ENCODE peak calls at places on chromosomes 3 and 15, in ten cellular contexts. E, I, D, A, O, H, Z, W, V and Q are unnamed samples.
A peak's percentile ranks its signal among the peaks of the same experiment; 100 is the strongest.

GRCh38 chr15:78866824-78867223 is 5.9 kb upstream of the MORF4L1 start:
- DNase-seq in O (no peak), Z (no peak), A (peak; percentile 59), D (no peak), E (no peak), V (no peak), I (no peak), H (no peak), W (no peak), Q (no peak)

GRCh38 chr3:117589454-117589853 is 879.9 kb downstream of the TUSC7 start:
- DNase-seq in A (peak; percentile 9), O (no peak), W (no peak), D (peak; percentile 20), V (no peak), I (peak; percentile 50), Z (no peak), H (no peak), E (no peak), Q (no peak)

GRCh38 chr3:145307272-145307671 is 853.7 kb downstream of the PLOD2 start:
- DNase-seq in Z (no peak), I (no peak), H (no peak), D (no peak), E (no peak), A (no peak), V (no peak), O (no peak), W (no peak), Q (no peak)

GRCh38 chr3:58411851-58412830 is 21.5 kb downstream of the PDHB start:
- DNase-seq in A (no peak), V (no peak), D (no peak), E (no peak), H (no peak), Z (no peak), I (no peak), W (no peak), O (no peak), Q (no peak)

GRCh38 chr3:146161725-146162047 is 702 bp upstream of the PLOD2 start:
- DNase-seq in A (peak; percentile 71), D (peak; percentile 77), E (peak; percentile 61), H (no peak), Z (no peak), V (no peak), W (peak; percentile 32), I (peak; percentile 27), O (no peak), Q (peak; percentile 76)

GRCh38 chr3:184474907-184475306 is 86.7 kb upstream of the EPHB3 start:
- DNase-seq in O (no peak), Z (no peak), W (no peak), H (no peak), E (no peak), A (no peak), V (no peak), D (no peak), I (no peak), Q (no peak)

GRCh38 chr3:181176610-181177009 is 187.1 kb upstream of the DNAJC19 start:
- DNase-seq in V (no peak), O (peak; percentile 55), H (peak; percentile 2), I (peak; percentile 52), A (peak; percentile 16), D (peak; percentile 59), Z (no peak), W (peak; percentile 79), E (peak; percentile 81), Q (no peak)

GRCh38 chr3:53682807-53683206 is 163.4 kb downstream of the CHDH start:
- DNase-seq in A (no peak), H (no peak), O (no peak), W (no peak), E (no peak), D (no peak), I (no peak), V (no peak), Z (no peak), Q (no peak)

GRCh38 chr15:46232471-46232870 is 597.6 kb downstream of the SQOR start:
- DNase-seq in H (no peak), E (no peak), A (no peak), O (no peak), V (no peak), Z (no peak), W (no peak), D (no peak), I (no peak), Q (no peak)

GRCh38 chr15:33146051-33146450 is 48.5 kb downstream of the FMN1 start:
- DNase-seq in D (no peak), O (no peak), Z (no peak), A (no peak), W (no peak), E (no peak), V (no peak), I (no peak), H (no peak), Q (no peak)

GRCh38 chr3:126490619-126491018 is 14.9 kb upstream of the ZXDC start:
- DNase-seq in E (no peak), W (no peak), H (no peak), O (no peak), D (no peak), I (peak; percentile 50), Z (no peak), V (no peak), A (no peak), Q (no peak)

GRCh38 chr3:9917820-9918219 is 922 bp downstream of the IL17RC start:
- DNase-seq in Z (no peak), W (no peak), A (no peak), I (no peak), V (no peak), H (no peak), O (no peak), E (peak; percentile 39), D (no peak), Q (no peak)

DNA sequence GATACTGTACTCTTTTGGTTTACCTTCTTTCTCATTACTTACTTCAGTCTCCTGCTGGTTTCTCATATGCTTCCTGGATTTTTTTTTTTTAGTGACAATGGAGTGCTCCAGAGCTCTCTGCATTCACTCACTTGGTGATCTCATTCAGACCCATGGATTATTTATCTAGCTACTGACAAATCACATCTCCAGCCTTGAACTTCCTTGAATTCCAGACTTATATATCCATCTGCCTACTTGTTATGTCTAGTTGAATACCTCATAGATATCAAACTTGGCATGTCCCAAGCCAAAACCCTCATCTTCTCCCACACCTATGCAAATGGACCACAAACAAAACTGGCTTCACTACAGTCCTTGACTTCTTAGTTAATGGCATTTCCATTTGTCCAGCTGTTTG is 234.7 kb upstream of the ZPLD1 start:
- DNase-seq in W (no peak), O (no peak), E (no peak), D (peak; percentile 38), H (no peak), V (no peak), Z (no peak), I (no peak), A (peak; percentile 18), Q (no peak)
- TF ChIP-seq CTCF in W (no peak), O (no peak), E (no peak), D (no peak), H (no peak), V (no peak), Z (no peak), I (no peak), A (no peak), Q (no peak)

DNA sequence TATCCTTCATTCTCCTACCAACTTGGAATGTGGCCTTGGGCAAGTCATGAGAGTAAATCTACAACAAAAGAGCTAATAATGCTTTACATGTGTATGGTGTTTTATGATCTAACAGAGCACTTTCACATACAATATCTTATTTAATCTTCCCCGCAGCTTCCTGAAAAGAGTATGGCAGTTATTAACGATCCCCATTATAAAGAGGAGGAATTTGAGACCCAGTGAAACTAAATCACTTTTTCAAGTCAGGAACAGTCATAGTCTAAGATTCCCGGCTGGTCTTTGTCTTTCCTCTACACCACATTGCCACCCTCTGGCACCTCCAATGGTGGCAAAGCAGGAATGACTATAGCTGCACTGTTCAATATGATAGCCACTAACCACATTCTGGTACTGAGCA is 69.7 kb upstream of the CMSS1 start:
- DNase-seq in W (no peak), H (no peak), E (no peak), V (no peak), A (peak; percentile 55), O (no peak), I (peak; percentile 27), D (peak; percentile 67), Z (no peak), Q (no peak)
- TF ChIP-seq CTCF in W (no peak), H (no peak), E (no peak), V (peak; percentile 53), A (peak; percentile 59), O (peak; percentile 60), I (peak; percentile 27), D (peak; percentile 59), Z (no peak), Q (peak; percentile 42)

GRCh38 chr15:93127286-93127685 is 38.3 kb upstream of the RGMA start:
- DNase-seq in E (no peak), H (no peak), O (no peak), A (no peak), Z (no peak), W (no peak), D (no peak), I (no peak), V (no peak), Q (no peak)
- TF ChIP-seq CTCF in E (no peak), H (no peak), O (no peak), A (no peak), Z (no peak), W (no peak), D (no peak), I (no peak), V (no peak), Q (no peak)

DNA sequence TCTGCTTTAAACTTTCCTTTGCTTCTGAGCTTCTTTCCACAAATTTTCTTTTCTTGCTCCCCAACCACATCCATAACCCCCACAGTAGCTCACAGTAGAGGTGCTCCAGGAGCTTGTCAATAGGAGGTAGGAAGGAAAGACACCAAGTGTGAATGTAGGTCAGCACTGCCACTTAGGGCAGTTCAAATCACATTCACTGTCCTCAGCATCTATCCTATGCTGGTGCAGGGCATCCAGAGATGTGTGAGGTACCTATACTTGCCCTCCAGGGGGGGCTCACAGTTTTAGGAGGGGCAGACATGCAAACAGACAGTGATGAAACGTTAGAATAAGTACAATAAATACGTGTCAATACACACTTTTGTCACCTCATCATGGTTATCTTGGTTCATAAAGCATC is 1.5 kb upstream of the SPSB4 start:
- DNase-seq in E (no peak), H (peak; percentile 32), D (no peak), Z (no peak), V (no peak), O (peak; percentile 56), I (peak; percentile 51), A (no peak), W (no peak), Q (no peak)
- TF ChIP-seq CTCF in E (no peak), H (no peak), D (peak; percentile 20), Z (no peak), V (peak; percentile 63), O (peak; percentile 19), I (peak; percentile 52), A (no peak), W (no peak), Q (no peak)

DNA sequence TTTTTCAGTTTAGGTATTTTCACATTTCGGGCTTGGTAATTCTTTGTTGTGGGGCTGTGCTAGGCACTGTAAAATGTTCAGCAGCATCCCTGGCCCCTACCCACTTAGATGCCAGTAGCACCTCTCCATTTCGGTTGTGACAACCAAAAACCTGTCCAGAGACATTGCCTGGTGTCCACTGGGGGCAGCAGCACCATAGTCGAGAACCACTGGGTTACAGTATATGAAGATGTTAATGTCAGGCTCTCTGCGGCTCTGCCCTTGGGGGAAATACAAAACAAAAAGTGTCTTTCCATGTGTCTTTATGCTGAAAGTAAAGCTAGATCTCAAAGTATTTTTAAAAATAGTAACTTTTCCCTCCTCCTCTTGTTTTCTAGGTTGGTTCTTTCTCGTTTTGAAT is 177.2 kb downstream of the ITPR1 start:
- DNase-seq in D (no peak), W (no peak), I (peak; percentile 23), V (no peak), E (no peak), Z (peak; percentile 13), O (peak; percentile 25), A (no peak), H (peak; percentile 51), Q (no peak)
- TF ChIP-seq CTCF in D (peak; percentile 60), W (no peak), I (peak; percentile 58), V (peak; percentile 63), E (no peak), Z (peak; percentile 16), O (peak; percentile 51), A (peak; percentile 41), H (peak; percentile 41), Q (no peak)